ENCODE peak calls at places on chromosomes 7 and 10, in four cellular contexts. V is H9, A is IMR-90, T is H1. G is an unnamed sample.

GRCh38 chr10:76437011-76437410 is 1005.6 kb downstream of the LRMDA start:
- DNase-seq in V (no peak), A (no peak), T (no peak), G (peak; percentile 74)

GRCh38 chr10:71621263-71621751 is 98.3 kb downstream of the C10orf105 start:
- DNase-seq in V (peak; percentile 62), A (no peak), T (no peak), G (peak; percentile 88)

GRCh38 chr10:127354255-127354654 is 157.9 kb upstream of the INSYN2A start:
- DNase-seq in V (no peak), A (no peak), T (no peak), G (no peak)

GRCh38 chr7:1394371-1394770 is 64.9 kb downstream of the MICALL2 start:
- DNase-seq in V (no peak), A (no peak), T (no peak), G (no peak)

GRCh38 chr7:105654994-105655900 is 74.0 kb upstream of the EFCAB10 start:
- DNase-seq in V (peak; percentile 86), A (peak; percentile 67), T (peak; percentile 83), G (peak; percentile 98)

GRCh38 chr10:67666416-67667043 is 29.5 kb downstream of the CTNNA3 start:
- DNase-seq in V (no peak), A (peak; percentile 30), T (no peak), G (peak; percentile 42)

GRCh38 chr10:78306358-78306757 is 272.7 kb downstream of the RPS24 start:
- DNase-seq in V (no peak), A (no peak), T (peak; percentile 10), G (no peak)

GRCh38 chr7:76057103-76057812 is 9.4 kb downstream of the MDH2 start:
- DNase-seq in V (no peak), A (no peak), T (no peak), G (no peak)

GRCh38 chr10:83225781-83226180 is 913.5 kb upstream of the GHITM start:
- DNase-seq in V (no peak), A (no peak), T (no peak), G (no peak)

GRCh38 chr10:60951272-60951724 is 7.3 kb upstream of the RHOBTB1 start:
- DNase-seq in V (no peak), A (peak; percentile 61), T (no peak), G (no peak)

GRCh38 chr7:22559829-22560489 is 60.0 kb upstream of the STEAP1B start:
- DNase-seq in V (peak; percentile 82), A (peak; percentile 86), T (peak; percentile 73), G (peak; percentile 93)

GRCh38 chr7:98322331-98323260 is 41.1 kb downstream of the BRI3 start:
- DNase-seq in V (peak; percentile 38), A (no peak), T (no peak), G (peak; percentile 43)

GRCh38 chr10:52566471-52567246 is 205.9 kb downstream of the MBL2 start:
- DNase-seq in V (no peak), A (peak; percentile 69), T (no peak), G (peak; percentile 39)

GRCh38 chr7:158028290-158028941 is 559.2 kb downstream of the PTPRN2 start:
- DNase-seq in V (peak; percentile 29), A (no peak), T (no peak), G (no peak)

GRCh38 chr7:16698200-16698910 is 52.4 kb downstream of the BZW2 start:
- DNase-seq in V (no peak), A (no peak), T (no peak), G (no peak)

GRCh38 chr10:24886281-24886680 is 66.1 kb downstream of the PRTFDC1 start:
- DNase-seq in V (no peak), A (no peak), T (no peak), G (no peak)

GRCh38 chr10:24505759-24506158 is 217.9 kb downstream of the ARHGAP21 start:
- DNase-seq in V (no peak), A (no peak), T (no peak), G (no peak)

DNA sequence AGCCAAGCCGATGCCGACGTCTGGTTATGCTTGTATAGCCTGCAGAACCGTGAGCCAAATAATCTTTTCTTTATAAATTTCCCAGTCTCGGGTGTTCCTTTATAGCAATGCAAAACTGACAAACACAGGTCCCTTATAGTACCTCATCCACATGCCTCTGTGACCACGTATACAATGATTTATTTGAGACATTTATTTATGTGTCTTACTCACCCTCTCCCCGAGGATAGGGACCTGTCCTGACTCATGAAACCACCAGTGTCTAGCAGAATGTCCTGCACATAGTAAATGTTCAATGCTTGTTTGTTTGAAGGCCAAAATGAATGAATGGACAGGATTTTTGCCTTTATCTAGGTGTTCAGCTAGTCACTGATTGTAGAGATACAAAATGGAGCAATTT is 147.9 kb upstream of the FZD8 start:
- DNase-seq in V (no peak), A (peak; percentile 74), T (no peak), G (no peak)
- H4K5ac ChIP-seq in V (no peak overlapping the region), A (no peak overlapping the region), T (no peak overlapping the region), G (no peak overlapping the region)

DNA sequence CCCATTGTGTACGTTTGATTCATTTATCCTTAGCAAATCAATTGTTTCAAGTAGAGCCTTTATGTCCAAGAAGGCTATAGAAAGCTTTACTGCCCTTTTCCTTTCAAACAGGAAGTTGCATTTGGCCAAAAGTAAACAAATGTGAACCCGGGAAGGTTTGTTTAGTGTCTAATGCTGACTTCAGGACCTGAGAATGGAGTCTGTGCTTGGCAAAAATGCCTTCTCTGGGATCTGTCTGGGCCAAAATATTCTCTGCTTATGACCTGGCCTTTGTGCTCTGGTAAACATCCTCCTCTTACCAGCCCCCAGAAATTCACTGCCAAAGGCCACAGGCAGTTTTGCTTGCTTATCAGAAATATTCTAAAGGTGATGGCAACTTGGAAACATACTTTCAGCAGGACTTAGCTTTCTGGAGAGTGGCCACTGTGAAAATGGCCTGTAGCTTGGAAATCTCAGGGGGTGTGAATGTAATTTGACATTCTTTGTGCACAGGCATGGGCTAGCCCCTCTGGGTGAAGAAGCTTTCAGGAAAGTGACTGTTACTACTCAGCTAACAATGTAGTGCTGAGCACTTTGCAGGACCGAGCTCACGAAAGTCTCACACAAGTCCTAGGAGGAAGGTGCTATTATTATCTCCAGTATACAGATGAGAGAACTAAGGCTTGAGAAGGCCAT is 199.5 kb downstream of the PTEN start:
- DNase-seq in V (no peak), A (peak; percentile 81), T (no peak), G (no peak)
- H3K4ac ChIP-seq in V (no peak overlapping the region), A (peak overlapping the region; percentile 99), T (no peak overlapping the region), G (no peak overlapping the region)

GRCh38 chr7:157013602-157014549 is 3.4 kb upstream of the MNX1 start:
- DNase-seq in V (peak; percentile 67), A (no peak), T (peak; percentile 58), G (peak; percentile 79)

GRCh38 chr7:157010588-157011332 is at the start of gene MNX1:
- DNase-seq in V (peak; percentile 87), A (no peak), T (peak; percentile 92), G (peak; percentile 89)

GRCh38 chr7:157013101-157013500 is 2.6 kb upstream of the MNX1 start:
- DNase-seq in V (no peak), A (no peak), T (peak; percentile 43), G (peak; percentile 40)

GRCh38 chr7:157011333-157012112 is 1.1 kb upstream of the MNX1 start:
- DNase-seq in V (peak; percentile 72), A (no peak), T (peak; percentile 77), G (peak; percentile 57)

GRCh38 chr7:157012113-157012547 is 1.7 kb upstream of the MNX1 start:
- DNase-seq in V (no peak), A (no peak), T (no peak), G (peak; percentile 10)
- H3K27me3 ChIP-seq in V (peaks cover 87% of the 10 kb centered on the region), A (peaks cover 94% of the 10 kb centered on the region), T (peaks cover 96% of the 10 kb centered on the region), G (peaks cover 70% of the 10 kb centered on the region)

DNA sequence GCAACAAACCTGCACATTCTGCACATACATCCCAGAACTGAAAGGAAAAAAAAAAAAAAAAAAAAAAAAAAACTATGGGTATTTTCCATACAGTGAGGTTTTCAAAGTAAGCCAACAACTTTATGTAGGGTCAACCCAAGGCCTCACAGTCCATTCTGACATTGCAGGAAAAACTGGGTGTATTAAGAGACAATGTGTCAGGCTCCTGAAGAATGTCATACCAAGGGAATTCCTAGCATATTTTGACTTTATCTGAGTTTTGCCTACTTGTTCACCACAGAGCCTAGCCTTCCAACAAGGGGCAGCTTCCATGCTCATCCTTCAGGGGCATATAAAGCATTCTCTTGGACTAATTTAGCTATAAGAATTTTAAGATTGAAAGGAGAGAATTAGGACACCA is 368.9 kb downstream of the PLXDC2 start:
- DNase-seq in V (no peak), A (no peak), T (no peak), G (peak; percentile 90)
- H4K5ac ChIP-seq in V (no peak overlapping the region), A (no peak overlapping the region), T (no peak overlapping the region), G (no peak overlapping the region)

DNA sequence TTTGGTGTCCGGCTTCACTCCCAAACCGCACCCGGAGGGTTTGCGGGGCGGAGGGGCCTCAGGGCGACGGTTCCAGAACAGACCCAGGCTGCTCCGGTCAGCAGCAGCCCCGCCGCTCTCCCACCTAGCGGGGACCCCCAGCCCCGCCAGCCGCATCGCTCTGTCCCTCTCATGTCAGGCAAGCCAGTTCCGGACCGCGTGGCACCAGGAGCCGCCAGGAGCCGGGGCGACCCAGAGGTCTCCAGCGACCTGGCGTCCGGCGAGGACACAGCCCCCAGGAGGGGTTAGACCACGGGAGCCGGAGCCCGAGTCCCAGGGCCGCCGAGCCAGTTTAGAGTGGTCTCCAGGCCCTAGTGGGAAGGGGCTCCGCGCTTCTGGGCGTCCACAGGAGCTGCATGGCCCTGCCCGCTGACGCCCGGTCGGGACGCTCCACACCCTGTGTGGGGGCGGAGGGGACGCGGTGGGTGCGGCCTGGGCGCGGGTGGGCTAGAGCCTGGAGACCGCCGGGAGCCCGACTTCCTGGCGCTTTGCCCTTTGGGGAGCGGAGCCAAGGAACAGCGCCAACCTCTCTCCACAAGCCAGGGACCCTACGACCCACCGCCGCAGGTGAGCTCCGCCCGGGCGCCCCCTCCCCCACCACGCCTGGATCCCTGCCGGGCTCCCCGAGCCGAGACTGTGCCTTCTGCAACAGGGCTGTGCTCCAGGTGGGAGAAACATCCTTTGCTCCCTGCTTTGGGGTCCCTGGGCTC is 43.4 kb downstream of the ZNF117 start:
- DNase-seq in V (peak; percentile 45), A (no peak), T (peak; percentile 67), G (no peak)
- H3K4ac ChIP-seq in V (no peak overlapping the region), A (no peak overlapping the region), T (no peak overlapping the region), G (no peak overlapping the region)

DNA sequence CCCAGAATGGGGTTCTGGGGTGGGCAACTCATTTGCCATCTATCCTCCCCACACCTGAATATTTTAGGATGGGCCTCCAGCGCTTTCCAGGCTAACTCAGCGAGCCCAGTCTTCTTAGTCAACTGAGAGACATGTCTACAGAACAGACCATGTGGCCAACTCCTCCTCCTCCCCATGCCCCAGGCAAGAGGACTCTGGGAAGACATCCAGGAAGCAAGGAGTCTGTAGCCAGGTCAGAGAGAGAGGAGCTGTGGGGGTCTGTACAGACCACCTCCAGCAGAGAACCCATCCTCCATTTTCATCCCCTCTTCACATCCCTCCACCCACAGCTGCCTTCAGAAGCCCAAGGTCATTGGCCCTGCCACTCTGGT is 55.8 kb upstream of the LBX1 start:
- DNase-seq in V (peak; percentile 27), A (no peak), T (peak; percentile 68), G (no peak)
- H3K27me3 ChIP-seq in V (peaks cover 29% of the 10 kb centered on the region), A (peaks cover 84% of the 10 kb centered on the region), T (peaks cover 74% of the 10 kb centered on the region), G (peaks cover 32% of the 10 kb centered on the region)

DNA sequence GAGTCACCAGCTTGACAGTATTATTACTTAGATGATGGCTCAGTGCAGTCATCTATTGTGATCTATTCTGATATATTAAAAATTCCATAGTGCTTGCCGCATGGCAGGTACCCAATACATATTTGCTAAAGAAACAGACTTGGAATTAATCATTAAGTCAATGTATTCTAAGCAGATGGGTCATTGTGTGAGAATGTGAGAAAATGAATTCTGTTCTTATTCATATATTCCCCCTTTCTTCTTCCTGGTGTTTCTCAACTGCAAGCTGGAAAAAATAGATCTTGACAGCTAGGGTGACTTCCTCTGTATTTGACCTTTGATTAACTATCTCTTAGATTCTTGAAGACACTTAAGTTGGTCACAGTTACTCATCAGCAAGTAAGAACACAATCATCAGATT is 818.1 kb downstream of the MAGI2 start:
- DNase-seq in V (no peak), A (peak; percentile 7), T (no peak), G (no peak)
- H4K5ac ChIP-seq in V (no peak overlapping the region), A (no peak overlapping the region), T (no peak overlapping the region), G (no peak overlapping the region)